ENCODE peak calls at places on chromosomes 3 and 15, in nine cellular contexts. M is fibroblast of the aortic adventitia, W is GF-D8, X is left ventricle myocardium inferior, A is NCI-H510A treated with DMSO at 0.1 percent for 48 hours, L is BJ, T is NCI-H69, Z is heart left ventricle, I is body of pancreas. G is an unnamed sample.

GRCh38 chr3:54032598-54032997 is 89.8 kb upstream of the CACNA2D3 start:
- DNase-seq in A (no peak), T (no peak), X (no peak), L (no peak), M (no peak), Z (no peak), W (no peak), I (no peak), G (no peak)

GRCh38 chr15:58286541-58286940 is 145.2 kb upstream of the LIPC start:
- DNase-seq in M (no peak), X (no peak), I (no peak), A (no peak), W (no peak), T (no peak), L (no peak), Z (no peak), G (no peak)

GRCh38 chr3:150094150-150094932 is 123.6 kb upstream of the PFN2 start:
- DNase-seq in M (no peak), I (no peak), A (peak; percentile 60), Z (no peak), W (no peak), L (no peak), T (peak; percentile 84), X (no peak), G (peak; percentile 90)

GRCh38 chr15:85849946-85850345 is 55.2 kb upstream of the KLHL25 start:
- DNase-seq in X (no peak), M (no peak), A (no peak), T (peak; percentile 3), Z (no peak), W (no peak), I (no peak), L (no peak), G (no peak)

GRCh38 chr15:38668433-38669159 is 104.0 kb upstream of the RASGRP1 start:
- DNase-seq in T (peak; percentile 70), W (no peak), L (no peak), X (no peak), A (no peak), M (no peak), Z (no peak), I (no peak), G (no peak)

GRCh38 chr15:62691008-62691407 is 351.5 kb upstream of the TPM1 start:
- DNase-seq in X (no peak), A (no peak), T (no peak), I (no peak), M (peak; percentile 37), L (no peak), Z (no peak), W (no peak), G (no peak)

GRCh38 chr3:4826237-4827100 is 152.8 kb upstream of the BHLHE40 start:
- DNase-seq in L (no peak), Z (peak; percentile 95), A (no peak), M (peak; percentile 77), X (peak; percentile 85), I (peak; percentile 80), T (no peak), W (no peak), G (no peak)

GRCh38 chr15:65323071-65323511 is 18.6 kb downstream of the RNU5B-1 start:
- DNase-seq in I (peak; percentile 62), Z (peak; percentile 79), M (no peak), W (no peak), X (peak; percentile 77), A (no peak), L (peak; percentile 4), T (peak; percentile 95), G (no peak)

GRCh38 chr3:17006143-17006839 is 121.5 kb downstream of the PLCL2 start:
- DNase-seq in L (no peak), X (no peak), M (peak; percentile 53), Z (no peak), A (no peak), W (no peak), T (peak; percentile 14), I (no peak), G (no peak)

GRCh38 chr15:85708402-85708932 is 86.3 kb downstream of the KLHL25 start:
- DNase-seq in I (no peak), L (no peak), A (no peak), Z (no peak), T (no peak), X (no peak), W (no peak), M (peak; percentile 70), G (no peak)

GRCh38 chr3:73568371-73568862 is 56.3 kb downstream of the PDZRN3 start:
- DNase-seq in L (no peak), W (no peak), M (no peak), Z (no peak), X (no peak), T (no peak), A (no peak), I (no peak), G (no peak)

GRCh38 chr15:66663664-66664063 is 38.4 kb upstream of the SMAD6 start:
- DNase-seq in M (no peak), Z (no peak), A (no peak), L (no peak), X (no peak), T (no peak), W (no peak), I (no peak), G (no peak)

GRCh38 chr15:51726302-51727073 is 11.0 kb downstream of the LYSMD2 start:
- DNase-seq in T (peak; percentile 97), A (peak; percentile 14), W (no peak), Z (peak; percentile 76), M (peak; percentile 83), X (peak; percentile 43), I (peak; percentile 30), L (peak; percentile 40), G (peak; percentile 94)

GRCh38 chr3:23073721-23074300 is 129.3 kb upstream of the UBE2E2 start:
- DNase-seq in I (no peak), T (no peak), X (no peak), Z (no peak), W (no peak), L (no peak), M (no peak), A (no peak), G (peak; percentile 25)

GRCh38 chr15:40932625-40933519 is 3.7 kb downstream of the DLL4 start:
- DNase-seq in X (no peak), M (no peak), I (no peak), A (peak; percentile 61), L (no peak), Z (no peak), W (no peak), T (peak; percentile 89), G (peak; percentile 96)

GRCh38 chr3:126446791-126447190 is 28.9 kb downstream of the ZXDC start:
- DNase-seq in W (no peak), Z (no peak), A (no peak), L (no peak), I (no peak), X (no peak), T (peak; percentile 33), M (no peak), G (no peak)

GRCh38 chr3:160296591-160296990 is 71.4 kb downstream of the C3orf80 start:
- DNase-seq in I (no peak), A (no peak), M (peak; percentile 28), Z (no peak), W (no peak), T (no peak), X (no peak), L (no peak), G (no peak)

GRCh38 chr15:68299436-68299835 is 21.9 kb downstream of the FEM1B start:
- DNase-seq in M (no peak), W (no peak), Z (no peak), A (no peak), L (no peak), I (no peak), T (no peak), X (no peak), G (no peak)

GRCh38 chr15:83108266-83109219 is 1.1 kb downstream of the TM6SF1 start:
- DNase-seq in M (peak; percentile 23), I (peak; percentile 15), W (peak; percentile 98), X (peak; percentile 56), Z (peak; percentile 78), T (peak; percentile 52), L (no peak), A (peak; percentile 14), G (peak; percentile 91)

GRCh38 chr15:84880822-84881519 is 3.5 kb upstream of the SLC28A1 start:
- DNase-seq in X (no peak), W (no peak), L (no peak), M (no peak), A (no peak), T (no peak), I (no peak), Z (no peak), G (no peak)

GRCh38 chr15:31265871-31266711 is 60.5 kb upstream of the KLF13 start:
- DNase-seq in M (no peak), I (no peak), W (peak; percentile 71), X (peak; percentile 43), Z (peak; percentile 38), L (peak; percentile 8), T (peak; percentile 44), A (no peak), G (peak; percentile 34)

GRCh38 chr3:11565072-11565471 is 78.6 kb downstream of the VGLL4 start:
- DNase-seq in Z (peak; percentile 81), I (no peak), W (no peak), T (no peak), A (no peak), M (no peak), X (peak; percentile 74), L (no peak), G (no peak)

GRCh38 chr3:129756871-129757270 is 136.6 kb downstream of the TMCC1 start:
- DNase-seq in X (no peak), W (no peak), I (no peak), M (peak; percentile 59), Z (no peak), T (no peak), A (no peak), L (peak; percentile 31), G (no peak)

GRCh38 chr15:64894395-64895056 is 17.2 kb upstream of the ANKDD1A start:
- DNase-seq in A (peak; percentile 6), W (no peak), Z (peak; percentile 48), L (no peak), M (no peak), T (no peak), X (no peak), I (no peak), G (peak; percentile 59)

GRCh38 chr3:193780810-193781472 is 187.9 kb downstream of the OPA1 start:
- DNase-seq in A (peak; percentile 57), Z (peak; percentile 78), L (no peak), I (peak; percentile 77), W (no peak), M (peak; percentile 86), T (peak; percentile 88), X (peak; percentile 69), G (peak; percentile 74)

GRCh38 chr3:16177962-16178627 is 3.6 kb downstream of the GALNT15 start:
- DNase-seq in I (peak; percentile 83), A (no peak), L (peak; percentile 35), W (no peak), M (peak; percentile 91), T (no peak), X (peak; percentile 83), Z (peak; percentile 84), G (no peak)

G was measured in DMS53.